ENCODE peak calls at places on chromosomes 16 and 17, in nine cellular contexts. T, R, O, X, S, C, M, Q and L are unnamed samples. For H3K36me3, the result is how much of the 10 kb centered on the place peaks cover.

GRCh38 chr17:78379134-78379497 is 667 bp downstream of the PGS1 start:
- DNase-seq in T (peak), R (peak), O (peak), X (no peak), S (no peak), C (peak), M (no peak), Q (no peak), L (peak)

GRCh38 chr16:30142672-30143346 is 19.8 kb upstream of the MAPK3 start:
- DNase-seq in T (peak), R (no peak), O (no peak), X (no peak), S (peak), C (peak), M (no peak), Q (peak), L (no peak)

GRCh38 chr16:58236831-58237230 is 38.9 kb upstream of the CSNK2A2 start:
- DNase-seq in T (no peak), R (no peak), O (no peak), X (peak), S (peak), C (no peak), M (no peak), Q (no peak), L (no peak)

GRCh38 chr17:33038740-33039139 is 47.1 kb downstream of the SPACA3 start:
- DNase-seq in T (peak), R (peak), O (peak), X (peak), S (peak), C (peak), M (peak), Q (no peak), L (peak)

GRCh38 chr17:76278952-76279741 is 14.0 kb downstream of the UBALD2 start:
- DNase-seq in T (peak), R (peak), O (peak), X (peak), S (peak), C (peak), M (peak), Q (peak), L (peak)

GRCh38 chr17:76196675-76197074 is 43.6 kb downstream of the RNF157 start:
- DNase-seq in T (no peak), R (no peak), O (no peak), X (no peak), S (no peak), C (peak), M (no peak), Q (no peak), L (no peak)

GRCh38 chr17:39178516-39178915 is 12.6 kb upstream of the ARL5C start:
- DNase-seq in T (peak), R (no peak), O (peak), X (no peak), S (no peak), C (peak), M (peak), Q (no peak), L (peak)

GRCh38 chr16:84618428-84619102 is 687 bp upstream of the COTL1 start:
- DNase-seq in T (peak), R (peak), O (peak), X (peak), S (peak), C (peak), M (peak), Q (no peak), L (peak)

GRCh38 chr16:78684040-78684611 is 584.7 kb downstream of the WWOX start:
- DNase-seq in T (peak), R (peak), O (no peak), X (no peak), S (no peak), C (peak), M (no peak), Q (no peak), L (peak)

GRCh38 chr17:61015966-61016365 is 338.3 kb downstream of the BCAS3 start:
- DNase-seq in T (no peak), R (no peak), O (no peak), X (no peak), S (no peak), C (peak), M (no peak), Q (no peak), L (no peak)

GRCh38 chr16:4688674-4689045 is 4.7 kb upstream of the NUDT16L1 start:
- DNase-seq in T (no peak), R (no peak), O (no peak), X (no peak), S (no peak), C (no peak), M (no peak), Q (no peak), L (no peak)

GRCh38 chr17:17356149-17356930 is 53.2 kb downstream of the NT5M start:
- DNase-seq in T (peak), R (peak), O (peak), X (peak), S (peak), C (peak), M (peak), Q (peak), L (peak)

GRCh38 chr17:47929218-47930000 is 12.0 kb upstream of the PNPO start:
- DNase-seq in T (no peak), R (no peak), O (no peak), X (no peak), S (no peak), C (no peak), M (no peak), Q (no peak), L (no peak)

GRCh38 chr16:87460936-87461335 is 31.9 kb downstream of the ZCCHC14 start:
- DNase-seq in T (no peak), R (no peak), O (no peak), X (no peak), S (no peak), C (no peak), M (no peak), Q (no peak), L (no peak)

GRCh38 chr16:8905168-8905762 is 23.1 kb downstream of the LITAFD start:
- DNase-seq in T (peak), R (peak), O (peak), X (no peak), S (peak), C (peak), M (peak), Q (peak), L (no peak)

GRCh38 chr17:50329716-50330115 is 16.2 kb upstream of the XYLT2 start:
- DNase-seq in T (no peak), R (no peak), O (no peak), X (no peak), S (no peak), C (no peak), M (no peak), Q (no peak), L (no peak)

GRCh38 chr16:59236804-59237463 is 502.8 kb upstream of the GOT2 start:
- DNase-seq in T (no peak), R (no peak), O (no peak), X (no peak), S (peak), C (no peak), M (no peak), Q (no peak), L (no peak)

GRCh38 chr16:74774223-74775139 is at the start of gene FA2H:
- DNase-seq in T (peak), R (peak), O (peak), X (peak), S (peak), C (peak), M (peak), Q (peak), L (peak)

GRCh38 chr16:87895641-87896141 is 26.4 kb upstream of the SLC7A5 start:
- DNase-seq in T (no peak), R (peak), O (no peak), X (no peak), S (no peak), C (peak), M (no peak), Q (no peak), L (peak)

GRCh38 chr17:36088559-36089376 is 1.2 kb downstream of the CCL3 start:
- DNase-seq in T (no peak), R (no peak), O (no peak), X (no peak), S (no peak), C (no peak), M (no peak), Q (no peak), L (no peak)

GRCh38 chr17:73043686-73044581 is 48.6 kb downstream of the SLC39A11 start:
- DNase-seq in T (peak), R (peak), O (no peak), X (no peak), S (no peak), C (peak), M (no peak), Q (no peak), L (peak)

GRCh38 chr17:72850410-72850809 is 242.1 kb downstream of the SLC39A11 start:
- DNase-seq in T (peak), R (peak), O (no peak), X (no peak), S (no peak), C (peak), M (no peak), Q (no peak), L (peak)

GRCh38 chr17:35166526-35166925 is 18.9 kb downstream of the UNC45B start:
- DNase-seq in T (no peak), R (no peak), O (no peak), X (no peak), S (no peak), C (no peak), M (no peak), Q (no peak), L (no peak)

GRCh38 chr16:5490499-5490898 is 392.9 kb upstream of the EEF2KMT start:
- DNase-seq in T (peak), R (no peak), O (no peak), X (peak), S (peak), C (peak), M (peak), Q (peak), L (no peak)

GRCh38 chr17:77208217-77208808 is 67.5 kb downstream of the SEC14L1 start:
- DNase-seq in T (no peak), R (peak), O (peak), X (no peak), S (peak), C (peak), M (no peak), Q (peak), L (no peak)

GRCh38 chr16:15553313-15554088 is 89.5 kb downstream of the MARF1 start:
- DNase-seq in T (no peak), R (peak), O (no peak), X (no peak), S (no peak), C (peak), M (no peak), Q (no peak), L (peak)

GRCh38 chr17:74190154-74190553 is 13.3 kb upstream of the RPL38 start:
- DNase-seq in T (peak), R (peak), O (peak), X (no peak), S (peak), C (peak), M (peak), Q (peak), L (peak)

GRCh38 chr16:66964049-66964448 is 3.0 kb downstream of the CES3 start:
- DNase-seq in T (no peak), R (no peak), O (no peak), X (no peak), S (no peak), C (no peak), M (no peak), Q (no peak), L (no peak)

GRCh38 chr17:83171661-83172060 is 92.3 kb downstream of the METRNL start:
- DNase-seq in T (no peak), R (no peak), O (no peak), X (no peak), S (no peak), C (peak), M (no peak), Q (no peak), L (no peak)

GRCh38 chr17:46010597-46011186 is 11.6 kb downstream of the STH start:
- DNase-seq in T (no peak), R (no peak), O (no peak), X (no peak), S (peak), C (peak), M (no peak), Q (no peak), L (no peak)
- H3K4me3 ChIP-seq in T (no peak), R (no peak), O (no peak), X (no peak), S (no peak), C (no peak), M (no peak), Q (no peak), L (no peak)

GRCh38 chr16:16974192-16974591 is 496.6 kb downstream of the XYLT1 start:
- DNase-seq in T (no peak), R (no peak), O (no peak), X (no peak), S (no peak), C (no peak), M (no peak), Q (no peak), L (no peak)
- H2AFZ ChIP-seq in T (no peak), R (no peak), O (no peak), X (no peak), S (no peak), C (no peak), M (no peak), Q (no peak), L (no peak)

DNA sequence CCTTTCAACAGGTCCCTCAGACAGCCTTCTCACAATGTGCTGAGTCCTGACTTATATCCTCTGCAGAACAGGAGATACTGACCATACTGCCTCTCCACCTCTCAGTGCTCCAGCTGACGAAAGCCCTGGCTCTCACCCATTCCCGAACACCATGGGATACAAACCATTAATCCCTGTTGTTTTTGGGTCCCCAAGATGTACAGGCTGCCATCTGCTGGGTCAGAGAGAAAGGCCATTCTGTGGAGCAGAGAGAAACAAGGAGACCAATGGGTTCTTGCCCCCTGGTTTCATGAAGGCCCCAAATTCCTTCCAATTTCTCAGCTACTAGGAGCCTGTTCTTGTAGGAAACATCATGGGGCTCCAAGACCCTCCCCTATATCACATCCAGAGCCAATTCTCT is 3.0 kb downstream of the ERN2 start:
- DNase-seq in T (no peak), R (no peak), O (no peak), X (no peak), S (no peak), C (no peak), M (no peak), Q (no peak), L (no peak)
- H3K36me3 ChIP-seq in T (under half), R (under half), O (under half), X (under half), S (under half), C (under half), M (under half), Q (under half), L (under half)

DNA sequence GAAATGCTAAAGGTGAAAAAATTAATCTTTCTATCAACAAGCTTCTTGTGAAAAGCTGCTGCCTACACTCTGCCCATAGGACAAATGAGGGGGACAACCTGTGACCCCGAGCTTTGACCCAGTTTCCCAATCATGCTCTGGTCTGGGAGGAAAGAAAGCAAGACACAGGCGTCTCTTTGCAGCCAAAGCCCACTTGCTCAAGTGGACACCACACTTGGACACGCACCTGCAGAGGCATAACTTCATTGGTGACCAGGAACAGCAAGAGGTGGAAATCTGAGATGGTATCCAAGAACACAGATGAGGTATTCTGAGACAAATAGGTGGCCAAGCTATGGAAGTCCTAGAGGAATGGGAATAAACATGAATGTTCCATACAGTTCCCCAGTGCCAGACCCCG is 15.0 kb upstream of the FAAP100 start:
- DNase-seq in T (no peak), R (no peak), O (no peak), X (no peak), S (no peak), C (no peak), M (no peak), Q (no peak), L (no peak)
- H3K4me3 ChIP-seq in T (peak), R (no peak), O (no peak), X (no peak), S (no peak), C (peak), M (peak), Q (no peak), L (peak)

DNA sequence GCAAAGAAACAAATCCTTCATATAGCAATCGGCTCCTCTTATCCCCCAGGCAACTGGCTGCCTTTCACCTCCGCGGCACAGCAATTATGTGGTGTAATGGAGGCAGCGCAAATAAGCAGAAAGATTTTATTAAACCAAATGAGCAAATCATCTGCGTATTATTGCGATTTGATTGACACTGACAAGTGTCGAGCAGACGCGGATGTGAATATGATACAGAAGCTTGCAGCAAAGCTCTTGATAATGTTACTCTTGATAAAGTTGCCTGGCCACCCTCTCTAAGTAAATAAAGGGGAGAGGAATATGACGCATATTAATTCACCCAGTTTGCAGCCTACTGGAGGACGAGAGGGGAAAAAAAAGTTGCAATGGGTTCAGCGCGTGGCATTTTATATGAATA is 26.5 kb upstream of the AKTIP start:
- DNase-seq in T (no peak), R (no peak), O (no peak), X (no peak), S (no peak), C (no peak), M (no peak), Q (no peak), L (no peak)
- H2AFZ ChIP-seq in T (no peak), R (no peak), O (no peak), X (no peak), S (no peak), C (no peak), M (no peak), Q (no peak), L (no peak)

DNA sequence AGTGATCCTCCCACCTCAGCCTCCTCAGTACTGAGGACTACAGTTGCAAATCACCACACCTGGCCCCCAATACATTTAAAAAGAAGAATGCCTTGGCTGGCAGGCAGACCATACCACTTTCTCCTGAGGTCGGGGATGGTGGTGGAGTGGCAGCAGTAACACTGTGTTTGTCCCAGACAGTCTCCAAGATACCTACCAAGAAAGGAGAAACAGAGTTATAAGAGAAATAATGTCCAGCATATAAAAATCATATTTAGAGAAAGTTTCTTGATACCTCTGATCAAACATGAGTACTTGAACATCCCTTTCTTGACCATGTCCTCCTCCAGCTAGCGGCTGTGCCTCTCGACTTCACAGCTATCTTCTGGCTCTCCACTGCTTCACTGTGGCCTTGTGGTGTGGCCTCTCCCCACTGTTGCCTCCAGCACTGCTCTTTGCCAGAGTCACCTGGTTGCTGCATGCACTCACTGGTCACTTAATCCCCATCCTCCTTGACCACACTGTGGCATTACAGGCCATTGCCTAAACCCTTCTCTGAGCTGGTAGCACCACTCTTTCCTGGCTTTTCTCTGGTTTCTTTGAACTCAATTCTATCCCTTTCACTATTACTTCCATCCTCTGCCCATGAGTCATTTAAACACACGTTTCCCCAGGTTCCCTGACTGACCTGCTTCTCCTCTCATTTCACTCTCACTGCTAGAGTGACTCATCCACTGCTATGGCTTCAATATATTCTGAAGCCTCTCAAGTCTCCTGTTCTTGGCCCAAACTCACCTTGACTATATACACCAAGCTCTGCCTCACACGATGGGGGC is 45.2 kb downstream of the XPO6 start:
- DNase-seq in T (peak), R (peak), O (peak), X (no peak), S (no peak), C (peak), M (peak), Q (no peak), L (peak)
- H3K36me3 ChIP-seq in T (under half), R (under half), O (under half), X (half or more), S (under half), C (half or more), M (under half), Q (under half), L (under half)